ENCODE peak calls at places on chromosome 20, in eight cellular contexts. G is Daoy; L is astrocyte of the cerebellum; N is HFFc6; A is ELF-1; X is fibroblast of gingiva; P is activated gamma-delta T cell treated with anti-CD3 and anti-CD28 coated beads, Interleukin-2, amount 50 U/mL, for 16 hours; M is HS-5. I is an unnamed sample.

GRCh38 chr20:31721408-31722332 is 998 bp downstream of the BCL2L1 start:
- DNase-seq in G (no peak), L (no peak), N (no peak), A (peak), X (no peak), P (no peak), M (no peak), I (no peak)

GRCh38 chr20:2759603-2760360 is 40.6 kb downstream of the CPXM1 start:
- DNase-seq in G (no peak), L (no peak), N (no peak), A (no peak), X (no peak), P (no peak), M (no peak), I (no peak)

GRCh38 chr20:45470262-45470931 is 844 bp downstream of the WFDC2 start:
- DNase-seq in G (peak), L (no peak), N (no peak), A (peak), X (no peak), P (no peak), M (no peak), I (peak)

GRCh38 chr20:14521436-14521835 is 184.0 kb upstream of the FLRT3 start:
- DNase-seq in G (no peak), L (no peak), N (no peak), A (no peak), X (no peak), P (no peak), M (peak), I (no peak)

GRCh38 chr20:47262365-47263013 is 94.0 kb downstream of the ZMYND8 start:
- DNase-seq in G (no peak), L (no peak), N (no peak), A (no peak), X (no peak), P (no peak), M (no peak), I (no peak)

GRCh38 chr20:54190200-54190599 is 16.4 kb upstream of the CYP24A1 start:
- DNase-seq in G (no peak), L (no peak), N (no peak), A (no peak), X (peak), P (no peak), M (no peak), I (no peak)

GRCh38 chr20:62064788-62065668 is 653 bp downstream of the TAF4 start:
- DNase-seq in G (peak), L (no peak), N (no peak), A (no peak), X (no peak), P (no peak), M (no peak), I (no peak)

GRCh38 chr20:58691405-58691772 is 1.2 kb upstream of the NPEPL1 start:
- DNase-seq in G (no peak), L (no peak), N (no peak), A (no peak), X (no peak), P (no peak), M (no peak), I (peak)

GRCh38 chr20:43537921-43538854 is 20.6 kb upstream of the SGK2 start:
- DNase-seq in G (peak), L (peak), N (peak), A (peak), X (peak), P (peak), M (no peak), I (peak)

GRCh38 chr20:20743511-20744169 is 31.2 kb upstream of the RALGAPA2 start:
- DNase-seq in G (no peak), L (no peak), N (no peak), A (peak), X (peak), P (no peak), M (no peak), I (no peak)

GRCh38 chr20:41509801-41510200 is 108.4 kb downstream of the CHD6 start:
- DNase-seq in G (no peak), L (no peak), N (no peak), A (no peak), X (peak), P (no peak), M (no peak), I (no peak)

GRCh38 chr20:56859751-56860366 is 230.8 kb downstream of the TFAP2C start:
- DNase-seq in G (peak), L (no peak), N (no peak), A (peak), X (peak), P (no peak), M (no peak), I (peak)

GRCh38 chr20:8018928-8019177 is 708 bp downstream of the TMX4 start:
- DNase-seq in G (no peak), L (no peak), N (no peak), A (no peak), X (no peak), P (no peak), M (peak), I (no peak)

GRCh38 chr20:52312131-52312729 is 120.7 kb upstream of the ZFP64 start:
- DNase-seq in G (peak), L (peak), N (peak), A (peak), X (peak), P (peak), M (peak), I (no peak)

GRCh38 chr20:35515949-35516645 is 13.4 kb downstream of the C20orf173 start:
- DNase-seq in G (peak), L (peak), N (peak), A (no peak), X (peak), P (no peak), M (peak), I (no peak)

GRCh38 chr20:57259179-57260021 is 7.0 kb downstream of the BMP7 start:
- DNase-seq in G (no peak), L (no peak), N (no peak), A (no peak), X (no peak), P (no peak), M (no peak), I (no peak)

I was measured in H1.